ENCODE peak calls at places on chromosomes 5 and 9, in five cellular contexts. R, J, K, X and W are unnamed samples.

GRCh38 chr9:110016340-110016739 is 191.6 kb downstream of the C9orf152 start:
- DNase-seq in X (no peak), R (no peak), J (no peak), K (peak), W (peak)

GRCh38 chr9:120383999-120384924 is 195.7 kb downstream of the CDK5RAP2 start:
- DNase-seq in R (peak), J (no peak), K (peak), X (no peak), W (peak)

GRCh38 chr5:179901915-179902762 is 5.6 kb downstream of the TBC1D9B start:
- DNase-seq in K (no peak), J (no peak), R (no peak), X (no peak), W (no peak)

GRCh38 chr9:129006328-129007034 is 21.6 kb downstream of the SH3GLB2 start:
- DNase-seq in J (no peak), X (peak), R (no peak), K (peak), W (peak)

GRCh38 chr9:99299214-99300102 is 77.4 kb downstream of the SEC61B start:
- DNase-seq in R (no peak), K (peak), J (no peak), X (no peak), W (peak)

GRCh38 chr9:131672451-131672850 is 67.4 kb downstream of the RAPGEF1 start:
- DNase-seq in K (no peak), X (no peak), J (no peak), R (no peak), W (no peak)

GRCh38 chr5:102975457-102976182 is 144.3 kb downstream of the GIN1 start:
- DNase-seq in K (peak), J (no peak), R (no peak), X (no peak), W (peak)

GRCh38 chr9:4666042-4666699 is at the start of gene SPATA6L:
- DNase-seq in X (peak), J (no peak), R (peak), K (peak), W (peak)

GRCh38 chr9:100352201-100352726 is 478 bp downstream of the TEX10 start:
- DNase-seq in X (no peak), J (peak), R (peak), K (no peak), W (peak)

GRCh38 chr5:114467141-114467540 is 105.3 kb downstream of the KCNN2 start:
- DNase-seq in K (no peak), X (no peak), R (no peak), J (no peak), W (no peak)

GRCh38 chr9:73200694-73201432 is 49.2 kb downstream of the ANXA1 start:
- DNase-seq in J (no peak), K (no peak), R (no peak), X (no peak), W (peak)

GRCh38 chr5:29367176-29367833 is 1826.2 kb upstream of the CDH6 start:
- DNase-seq in K (no peak), R (no peak), X (no peak), J (no peak), W (no peak)

GRCh38 chr5:172149073-172149472 is 39.0 kb downstream of the STK10 start:
- DNase-seq in X (no peak), R (peak), J (no peak), K (peak), W (peak)

GRCh38 chr5:137651022-137651421 is 84.9 kb downstream of the KLHL3 start:
- DNase-seq in K (no peak), X (no peak), J (no peak), R (no peak), W (no peak)

GRCh38 chr5:71629950-71630349 is 42.8 kb downstream of the MCCC2 start:
- DNase-seq in K (no peak), R (no peak), X (no peak), J (no peak), W (no peak)

GRCh38 chr5:75239681-75240080 is 3.0 kb upstream of the ANKRD31 start:
- DNase-seq in R (no peak), X (no peak), J (no peak), K (no peak), W (no peak)

GRCh38 chr5:1462358-1462757 is 17.1 kb upstream of the SLC6A3 start:
- DNase-seq in X (no peak), K (no peak), R (peak), J (no peak), W (no peak)

GRCh38 chr5:159705948-159706347 is 210.3 kb upstream of the ADRA1B start:
- DNase-seq in J (no peak), K (no peak), X (no peak), R (no peak), W (no peak)

GRCh38 chr9:16012621-16013020 is 459.8 kb downstream of the CCDC171 start:
- DNase-seq in X (no peak), J (no peak), R (no peak), K (peak), W (peak)

GRCh38 chr5:111237470-111237869 is 13.3 kb downstream of the CAMK4 start:
- DNase-seq in X (no peak), R (no peak), K (no peak), J (no peak), W (no peak)

GRCh38 chr9:137226338-137227056 is 805 bp upstream of the RNF224 start:
- DNase-seq in R (no peak), K (no peak), J (no peak), X (no peak), W (peak)

GRCh38 chr9:38048319-38048969 is 20.6 kb downstream of the SHB start:
- DNase-seq in K (no peak), R (no peak), X (no peak), J (no peak), W (no peak)